ENCODE peak calls at places on chromosomes 4 and X, in eight cellular contexts. V, H, Q, D, F, B, K and C are unnamed samples.
A peak's percentile ranks its signal among the peaks of the same experiment; 100 is the strongest.

GRCh38 chr4:143586080-143586479 is 72.6 kb downstream of the SMARCA5 start:
- DNase-seq in V (no peak), H (no peak), Q (peak; percentile 23), D (no peak), F (no peak), B (peak; percentile 67), K (peak; percentile 53), C (no peak)

GRCh38 chrX:107861056-107861455 is 35.4 kb downstream of the MID2 start:
- DNase-seq in V (no peak), H (no peak), Q (no peak), D (no peak), F (no peak), B (no peak), K (no peak), C (no peak)

GRCh38 chr4:137997496-137997895 is 244.7 kb downstream of the SLC7A11 start:
- DNase-seq in V (no peak), H (no peak), Q (no peak), D (no peak), F (no peak), B (no peak), K (no peak), C (no peak)

GRCh38 chr4:140928880-140929279 is 172.7 kb upstream of the TBC1D9 start:
- DNase-seq in V (no peak), H (peak; percentile 61), Q (no peak), D (no peak), F (no peak), B (peak; percentile 55), K (peak; percentile 14), C (no peak)

GRCh38 chrX:120840826-120841225 is 34.8 kb downstream of the CT47B1 start:
- DNase-seq in V (no peak), H (peak; percentile 10), Q (peak; percentile 12), D (no peak), F (no peak), B (peak; percentile 65), K (peak; percentile 39), C (no peak)

GRCh38 chr4:56552273-56552672 is 46.7 kb downstream of the ARL9 start:
- DNase-seq in V (no peak), H (no peak), Q (no peak), D (no peak), F (no peak), B (no peak), K (no peak), C (no peak)

GRCh38 chrX:41889317-41890025 is 33.9 kb downstream of the CASK start:
- DNase-seq in V (no peak), H (no peak), Q (no peak), D (no peak), F (no peak), B (no peak), K (no peak), C (no peak)

GRCh38 chr4:98027827-98028226 is 115.4 kb downstream of the STPG2 start:
- DNase-seq in V (no peak), H (peak; percentile 24), Q (no peak), D (no peak), F (no peak), B (peak; percentile 28), K (no peak), C (no peak)

GRCh38 chr4:75004755-75005668 is 72.1 kb downstream of the PARM1 start:
- DNase-seq in V (no peak), H (no peak), Q (no peak), D (no peak), F (no peak), B (no peak), K (no peak), C (peak; percentile 51)

GRCh38 chrX:150958177-150958576 is 25.0 kb upstream of the HMGB3 start:
- DNase-seq in V (no peak), H (no peak), Q (no peak), D (no peak), F (no peak), B (no peak), K (no peak), C (no peak)

GRCh38 chrX:151860827-151861226 is 51.9 kb upstream of the MAGEA4 start:
- DNase-seq in V (no peak), H (no peak), Q (no peak), D (no peak), F (no peak), B (no peak), K (no peak), C (no peak)

GRCh38 chr4:58081356-58081755 is 971.2 kb upstream of the IGFBP7 start:
- DNase-seq in V (no peak), H (no peak), Q (no peak), D (no peak), F (no peak), B (no peak), K (no peak), C (no peak)

GRCh38 chr4:30868257-30868656 is 148.1 kb downstream of the PCDH7 start:
- DNase-seq in V (no peak), H (no peak), Q (no peak), D (no peak), F (no peak), B (no peak), K (no peak), C (no peak)

GRCh38 chr4:184818216-184818564 is 7.6 kb downstream of the ACSL1 start:
- DNase-seq in V (no peak), H (no peak), Q (no peak), D (no peak), F (no peak), B (no peak), K (no peak), C (no peak)

GRCh38 chr4:177681902-177682301 is 239.7 kb upstream of the AGA start:
- DNase-seq in V (no peak), H (no peak), Q (no peak), D (no peak), F (no peak), B (no peak), K (no peak), C (no peak)

GRCh38 chrX:96182366-96182765 is 502.3 kb upstream of the DIAPH2 start:
- DNase-seq in V (no peak), H (peak; percentile 71), Q (peak; percentile 5), D (no peak), F (no peak), B (peak; percentile 27), K (peak; percentile 2), C (no peak)

GRCh38 chr4:7444731-7445130 is 10.0 kb upstream of the PSAPL1 start:
- DNase-seq in V (no peak), H (no peak), Q (no peak), D (no peak), F (no peak), B (no peak), K (no peak), C (no peak)

GRCh38 chr4:85005865-85006377 is 39.4 kb upstream of the WDFY3 start:
- DNase-seq in V (no peak), H (peak; percentile 58), Q (peak; percentile 70), D (no peak), F (no peak), B (peak; percentile 92), K (peak; percentile 85), C (no peak)

GRCh38 chr4:103046416-103047290 is 27.1 kb upstream of the SLC9B1 start:
- DNase-seq in V (peak; percentile 9), H (peak; percentile 70), Q (peak; percentile 35), D (no peak), F (no peak), B (peak; percentile 14), K (peak; percentile 58), C (no peak)

GRCh38 chr4:184384056-184384809 is 90.1 kb downstream of the IRF2 start:
- DNase-seq in V (no peak), H (peak; percentile 54), Q (peak; percentile 61), D (peak; percentile 61), F (peak; percentile 71), B (peak; percentile 95), K (peak; percentile 69), C (peak; percentile 58)

GRCh38 chr4:71269241-71269640 is 69.6 kb upstream of the SLC4A4 start:
- DNase-seq in V (no peak), H (no peak), Q (no peak), D (no peak), F (no peak), B (no peak), K (no peak), C (no peak)

GRCh38 chr4:120327276-120327675 is 260.6 kb upstream of the MAD2L1 start:
- DNase-seq in V (no peak), H (no peak), Q (no peak), D (no peak), F (no peak), B (no peak), K (no peak), C (no peak)

GRCh38 chr4:6011686-6012085 is 6.5 kb downstream of the C4orf50 start:
- DNase-seq in V (no peak), H (peak; percentile 8), Q (no peak), D (no peak), F (no peak), B (no peak), K (no peak), C (no peak)

GRCh38 chr4:186765138-186765537 is 41.5 kb upstream of the FAT1 start:
- DNase-seq in V (no peak), H (peak; percentile 49), Q (peak; percentile 61), D (peak; percentile 22), F (peak; percentile 36), B (no peak), K (peak; percentile 43), C (no peak)

GRCh38 chrX:71056857-71057256 is 11.3 kb downstream of the SNX12 start:
- DNase-seq in V (no peak), H (no peak), Q (no peak), D (no peak), F (no peak), B (no peak), K (peak; percentile 15), C (no peak)

GRCh38 chr4:67087897-67088296 is 457.4 kb downstream of the CENPC start:
- DNase-seq in V (no peak), H (peak; percentile 83), Q (no peak), D (peak; percentile 35), F (peak; percentile 64), B (peak; percentile 12), K (no peak), C (no peak)

GRCh38 chr4:129446074-129446473 is 350.1 kb downstream of the C4orf33 start:
- DNase-seq in V (no peak), H (no peak), Q (no peak), D (no peak), F (no peak), B (peak; percentile 50), K (no peak), C (peak; percentile 35)

GRCh38 chr4:47835489-47835888 is 2.4 kb downstream of the CORIN start:
- DNase-seq in V (no peak), H (no peak), Q (peak; percentile 31), D (no peak), F (no peak), B (peak; percentile 50), K (no peak), C (no peak)

GRCh38 chrX:39158801-39159657 is 357.8 kb downstream of the MID1IP1 start:
- DNase-seq in V (no peak), H (no peak), Q (no peak), D (no peak), F (no peak), B (peak; percentile 90), K (peak; percentile 14), C (no peak)

GRCh38 chr4:70903282-70903603 is 1.1 kb downstream of the MOB1B start:
- DNase-seq in V (no peak), H (peak; percentile 31), Q (no peak), D (no peak), F (peak; percentile 25), B (no peak), K (no peak), C (no peak)